ENCODE peak calls at places on chromosomes 3 and 15, in nine cellular contexts. Q is endodermal cell, I is AG10803, E is HFF-Myc, V is colonic mucosa, L is choroid plexus epithelial cell, M is transverse colon, R is breast epithelium, G is lung. Z is an unnamed sample.

GRCh38 chr3:38645601-38646000 is 3.9 kb downstream of the SCN5A start:
- DNase-seq in M (no peak), Q (peak), V (no peak), L (no peak), I (no peak), G (no peak), R (no peak), E (no peak), Z (no peak)

GRCh38 chr3:105965384-105965783 is 96.6 kb upstream of the CBLB start:
- DNase-seq in R (no peak), I (peak), Q (no peak), E (no peak), V (no peak), L (peak), M (no peak), G (no peak), Z (no peak)

GRCh38 chr3:156633335-156633734 is 41.1 kb upstream of the TIPARP start:
- DNase-seq in E (peak), V (no peak), G (peak), R (no peak), M (no peak), I (peak), Q (no peak), L (peak), Z (no peak)

GRCh38 chr3:170997966-170998913 is 28.3 kb downstream of the SLC2A2 start:
- DNase-seq in L (peak), M (peak), E (peak), Q (no peak), I (peak), R (no peak), V (peak), G (no peak), Z (no peak)

GRCh38 chr15:69751575-69751974 is 299.0 kb downstream of the RPLP1 start:
- DNase-seq in V (no peak), G (no peak), E (peak), Q (no peak), I (peak), R (no peak), L (no peak), M (no peak), Z (no peak)

GRCh38 chr3:65401359-65401810 is 637.3 kb downstream of the MAGI1 start:
- DNase-seq in G (no peak), R (no peak), Q (peak), I (no peak), L (peak), V (no peak), M (no peak), E (no peak), Z (no peak)

GRCh38 chr3:23079976-23080375 is 123.2 kb upstream of the UBE2E2 start:
- DNase-seq in G (no peak), I (no peak), R (no peak), E (no peak), Q (no peak), L (peak), V (peak), M (peak), Z (no peak)

GRCh38 chr15:65981837-65982696 is 112.8 kb downstream of the RAB11A start:
- DNase-seq in R (no peak), L (no peak), G (peak), E (no peak), M (peak), I (no peak), Q (peak), V (peak), Z (peak)

GRCh38 chr3:29635888-29636287 is 355.0 kb downstream of the RBMS3 start:
- DNase-seq in G (no peak), R (no peak), E (no peak), V (no peak), I (no peak), L (no peak), M (no peak), Q (no peak), Z (no peak)

GRCh38 chr3:143594217-143594616 is 254.1 kb downstream of the SLC9A9 start:
- DNase-seq in I (no peak), L (no peak), E (no peak), R (no peak), M (peak), V (peak), G (no peak), Q (no peak), Z (no peak)

GRCh38 chr3:49724586-49724985 is 835 bp upstream of the GMPPB start:
- DNase-seq in Q (peak), R (no peak), G (no peak), E (no peak), V (no peak), I (no peak), L (no peak), M (peak), Z (peak)

GRCh38 chr3:124791639-124792111 is 61.4 kb downstream of the UMPS start:
- DNase-seq in I (peak), E (peak), V (no peak), M (peak), R (no peak), G (peak), Q (no peak), L (peak), Z (peak)

GRCh38 chr15:95990833-95991232 is 339.7 kb upstream of the NR2F2 start:
- DNase-seq in V (no peak), M (no peak), L (no peak), I (peak), Q (no peak), E (no peak), G (no peak), R (no peak), Z (peak)

GRCh38 chr15:57198654-57199241 is 177.6 kb upstream of the CGNL1 start:
- DNase-seq in L (no peak), I (no peak), M (peak), V (peak), Q (peak), G (no peak), R (no peak), E (no peak), Z (no peak)

GRCh38 chr3:182739619-182740018 is 53.7 kb upstream of the ATP11B start:
- DNase-seq in M (no peak), V (no peak), E (no peak), I (peak), L (peak), R (no peak), G (no peak), Q (no peak), Z (no peak)

GRCh38 chr3:58271901-58272501 is 34.0 kb upstream of the RPP14 start:
- DNase-seq in E (peak), R (no peak), I (peak), Q (no peak), L (peak), V (peak), M (no peak), G (no peak), Z (no peak)

GRCh38 chr3:17195856-17196604 is 311.3 kb downstream of the PLCL2 start:
- DNase-seq in G (no peak), E (no peak), V (no peak), M (no peak), Q (no peak), R (no peak), I (peak), L (peak), Z (peak)

GRCh38 chr3:55511895-55512585 is 24.9 kb upstream of the WNT5A start:
- DNase-seq in R (no peak), L (peak), M (no peak), E (no peak), Q (no peak), V (no peak), G (no peak), I (peak), Z (no peak)

GRCh38 chr3:110413807-110414748 is 657.5 kb upstream of the NECTIN3 start:
- DNase-seq in Q (no peak), I (peak), E (peak), R (no peak), V (no peak), G (no peak), M (no peak), L (peak), Z (no peak)

GRCh38 chr15:95701410-95701809 is 629.1 kb upstream of the NR2F2 start:
- DNase-seq in G (no peak), Q (no peak), I (no peak), M (no peak), L (no peak), V (no peak), E (no peak), R (no peak), Z (no peak)

GRCh38 chr3:188956839-188957489 is 214.8 kb upstream of the TPRG1 start:
- DNase-seq in E (no peak), M (no peak), V (no peak), I (peak), Q (no peak), R (no peak), L (peak), G (no peak), Z (peak)

GRCh38 chr3:194009892-194010533 is 125.9 kb upstream of the HES1 start:
- DNase-seq in G (peak), V (no peak), M (no peak), L (no peak), E (no peak), I (no peak), Q (peak), R (no peak), Z (no peak)

GRCh38 chr3:129942296-129942695 is 32.2 kb upstream of the TRH start:
- DNase-seq in M (peak), R (peak), L (peak), G (peak), E (peak), Q (peak), I (peak), V (peak), Z (peak)

GRCh38 chr3:13937131-13937530 is 57.3 kb upstream of the WNT7A start:
- DNase-seq in L (no peak), V (no peak), I (no peak), G (no peak), M (no peak), R (no peak), Q (no peak), E (no peak), Z (no peak)

DNA sequence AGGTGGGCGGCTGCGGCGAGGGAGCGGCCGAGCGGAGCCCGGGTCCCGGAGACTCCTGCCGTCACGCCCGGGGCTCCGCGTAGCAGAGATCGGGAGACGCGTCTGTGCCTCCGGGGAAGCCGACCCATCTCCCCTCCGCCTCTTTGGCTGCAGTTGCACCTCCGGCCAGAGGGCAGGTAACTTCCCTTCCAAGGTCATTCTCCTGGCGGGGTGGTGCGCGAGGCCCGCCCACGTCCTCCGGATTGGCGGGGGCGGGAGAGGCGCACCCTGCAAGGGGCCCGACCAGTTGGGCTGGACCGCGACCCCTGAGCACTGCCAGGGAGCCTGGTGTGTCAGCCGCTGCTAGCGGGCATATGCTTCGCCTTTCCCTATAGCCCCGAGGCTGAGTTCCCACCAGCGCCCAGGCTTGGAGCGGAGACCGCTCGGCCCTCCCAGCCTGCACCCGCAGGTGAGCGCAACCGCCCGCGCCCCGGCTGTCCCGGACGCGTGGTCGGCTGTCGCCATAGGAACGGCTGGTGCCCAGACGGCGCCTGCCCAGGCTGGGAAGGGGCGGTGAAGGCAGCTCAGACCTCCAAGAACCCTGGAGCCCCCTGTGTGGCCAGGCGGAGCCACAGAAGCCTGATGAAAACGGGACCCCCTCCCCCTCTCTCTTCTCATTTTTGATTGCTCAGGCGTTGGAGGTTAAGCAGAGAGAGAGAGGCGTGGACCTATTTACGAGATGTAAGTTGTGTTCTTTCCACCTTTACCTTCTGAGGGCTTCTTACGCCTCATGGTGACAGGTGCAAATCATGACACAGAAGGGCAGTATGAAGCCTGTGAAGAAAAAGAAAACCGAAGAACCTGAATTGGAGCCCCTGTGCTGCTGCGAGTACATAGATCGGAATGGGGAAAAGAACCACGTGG is 453 bp downstream of the ZDHHC23 start:
- DNase-seq in Q (peak), V (peak), I (no peak), M (peak), G (peak), E (no peak), R (no peak), L (no peak), Z (peak)
- TF ChIP-seq CTCF in Q (peak), V (no peak), I (no peak), M (no peak), G (no peak), E (no peak), R (no peak), L (no peak), Z (peak)

DNA sequence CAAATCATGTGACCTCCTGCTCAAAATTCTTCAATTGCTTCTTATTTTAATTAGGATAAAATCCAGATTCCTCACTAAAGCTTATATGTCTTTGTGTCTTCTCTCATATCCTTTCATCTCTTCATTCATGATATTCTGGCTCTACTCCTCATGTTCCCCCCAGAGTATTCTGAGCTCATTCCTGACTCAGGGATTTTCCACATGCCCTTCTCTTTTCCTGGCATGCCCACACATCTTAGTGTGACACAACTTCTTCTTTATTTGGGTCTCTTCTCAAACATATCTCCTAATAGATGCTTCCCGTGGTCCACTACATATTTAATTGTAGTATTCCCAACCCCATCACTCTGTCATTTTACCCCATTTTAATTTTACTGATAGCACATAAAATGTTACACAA is 15.2 kb upstream of the MBNL1 start:
- DNase-seq in V (no peak), I (no peak), M (no peak), E (no peak), Q (no peak), R (no peak), L (no peak), G (no peak), Z (no peak)
- H3K4me3 ChIP-seq in V (no peak), I (no peak), M (no peak), E (no peak), Q (no peak), R (no peak), L (no peak), G (no peak), Z (no peak)

GRCh38 chr3:163779396-163780344 is 1298.6 kb downstream of the SI start:
- DNase-seq in V (no peak), Q (peak), M (no peak), G (no peak), E (no peak), I (no peak), R (no peak), L (no peak), Z (peak)
- TF ChIP-seq CTCF in V (no peak), Q (peak), M (no peak), G (no peak), E (no peak), I (no peak), R (no peak), L (no peak), Z (peak)

GRCh38 chr15:26970712-26971210 is at the start of gene GABRG3:
- DNase-seq in Q (peak), R (no peak), I (no peak), V (no peak), G (no peak), E (no peak), M (no peak), L (no peak), Z (no peak)
- H3K4me3 ChIP-seq in Q (peak), R (peak), I (no peak), V (no peak), G (no peak), E (no peak), M (no peak), L (no peak), Z (no peak)

GRCh38 chr3:63193647-63194046 is 84.5 kb upstream of the SYNPR start:
- DNase-seq in R (no peak), L (peak), M (no peak), Q (no peak), G (no peak), E (peak), I (peak), V (no peak), Z (peak)
- TF ChIP-seq CTCF in R (peak), L (peak), M (peak), Q (peak), G (no peak), E (peak), I (peak), V (peak), Z (peak)

DNA sequence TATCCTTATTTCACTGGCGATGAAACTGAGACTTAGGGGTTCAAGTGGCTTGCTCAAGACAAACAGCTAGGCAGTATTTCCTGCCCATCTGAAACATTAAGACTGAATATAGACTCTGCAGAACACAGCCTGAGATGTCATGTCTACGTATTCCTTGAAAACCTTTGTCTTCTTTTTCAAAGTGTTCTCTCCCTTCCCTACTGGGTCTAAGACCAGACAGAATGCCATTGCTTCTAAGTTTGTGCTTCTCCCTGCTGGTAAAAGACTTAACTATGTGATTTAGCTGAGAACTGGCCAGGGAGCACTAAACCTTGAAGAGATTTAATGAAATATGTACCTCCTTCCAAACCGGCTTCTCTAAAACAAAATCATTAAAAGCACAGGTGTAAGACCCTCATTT is 9.9 kb downstream of the BCL6 start:
- DNase-seq in R (no peak), E (no peak), I (no peak), Q (no peak), G (no peak), L (peak), M (no peak), V (no peak), Z (no peak)
- H3K4me3 ChIP-seq in R (no peak), E (no peak), I (no peak), Q (no peak), G (no peak), L (no peak), M (no peak), V (no peak), Z (no peak)

GRCh38 chr3:74891312-74891711 is 276.9 kb upstream of the CNTN3 start:
- DNase-seq in G (no peak), E (no peak), V (no peak), I (no peak), R (no peak), M (no peak), Q (no peak), L (no peak), Z (no peak)

DNA sequence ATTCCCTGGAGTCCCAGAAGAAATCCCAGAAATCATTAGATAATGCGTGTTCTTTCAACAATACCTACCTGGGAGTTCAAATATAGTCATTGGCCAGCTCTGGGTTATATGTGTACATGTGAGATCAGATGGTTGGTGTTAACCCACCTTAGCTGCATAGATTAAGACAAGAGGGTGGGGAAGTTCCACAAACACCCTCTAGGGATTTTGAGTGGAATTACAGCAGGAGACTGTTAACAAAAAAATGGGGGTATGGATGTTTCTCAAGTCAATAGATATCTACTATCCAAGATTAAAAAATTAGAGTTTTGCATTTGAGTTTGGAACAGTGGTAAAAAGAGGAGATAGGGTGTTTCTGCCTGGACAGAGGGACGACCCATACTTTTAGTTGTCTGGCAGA is 282.5 kb upstream of the CNTN3 start:
- DNase-seq in E (no peak), R (no peak), I (peak), V (no peak), L (peak), M (no peak), Q (no peak), G (no peak), Z (no peak)
- TF ChIP-seq CTCF in E (no peak), R (no peak), I (peak), V (no peak), L (peak), M (no peak), Q (peak), G (no peak), Z (no peak)

GRCh38 chr3:10986592-10986991 is 6.0 kb upstream of the SLC6A1 start:
- DNase-seq in Q (no peak), V (no peak), E (no peak), I (no peak), G (no peak), L (no peak), M (no peak), R (no peak), Z (no peak)
- H3K4me3 ChIP-seq in Q (no peak), V (no peak), E (no peak), I (no peak), G (no peak), L (no peak), M (no peak), R (no peak), Z (no peak)

DNA sequence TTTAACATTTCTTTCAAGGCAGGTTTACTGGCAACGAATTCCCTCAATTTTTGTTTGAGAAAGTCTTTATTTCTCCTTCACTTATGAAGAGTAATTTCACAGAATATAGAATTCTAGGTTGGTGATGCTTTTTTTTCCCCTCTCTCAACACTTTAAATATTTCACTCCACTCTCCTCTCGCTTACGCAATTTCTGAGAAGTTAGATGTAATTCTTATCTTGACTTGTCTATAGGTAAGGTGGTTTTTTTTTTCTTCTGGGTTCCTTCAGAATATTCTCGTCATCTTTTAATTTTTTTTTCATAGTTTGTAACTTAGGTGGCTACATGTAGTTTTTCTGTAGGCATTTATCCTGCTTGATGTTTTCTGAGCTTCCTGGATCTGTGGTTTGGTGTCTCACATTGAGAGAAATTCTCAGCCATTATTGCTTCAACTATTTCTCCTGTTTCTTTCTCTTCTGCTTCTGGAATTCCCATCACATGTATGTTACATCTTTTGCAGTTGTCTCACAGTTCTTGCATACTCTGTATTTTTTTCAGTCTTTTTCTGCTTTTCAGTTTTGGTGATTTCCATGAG is 189.4 kb upstream of the GOLGA6L4 start:
- DNase-seq in L (no peak), R (no peak), I (no peak), M (no peak), Q (no peak), E (no peak), G (no peak), V (no peak), Z (no peak)
- TF ChIP-seq CTCF in L (no peak), R (no peak), I (no peak), M (no peak), Q (no peak), E (no peak), G (no peak), V (no peak), Z (no peak)

Z was measured in GM12865.